ENCODE peak calls at places on chromosomes 1 and 21, in eight cellular contexts. Q, U, I, K, J, G, N and Y are unnamed samples.

GRCh38 chr1:191498318-191498717 is 659.9 kb upstream of the RGS18 start:
- DNase-seq in J (no peak), N (peak; percentile 81), Q (peak; percentile 14), U (no peak), I (peak; percentile 2), G (no peak), K (no peak), Y (no peak)

GRCh38 chr1:19936061-19936750 is 12.8 kb upstream of the PLA2G2E start:
- DNase-seq in Q (no peak), U (no peak), K (no peak), N (no peak), G (no peak), I (no peak), J (no peak), Y (no peak)

GRCh38 chr1:85467929-85468540 is 3.1 kb upstream of the DDAH1 start:
- DNase-seq in J (no peak), G (no peak), U (no peak), N (no peak), I (peak; percentile 66), Q (peak; percentile 33), K (no peak), Y (no peak)

GRCh38 chr1:162080472-162081015 is 11.1 kb downstream of the NOS1AP start:
- DNase-seq in J (no peak), K (no peak), I (no peak), N (no peak), Q (no peak), U (no peak), G (no peak), Y (no peak)

GRCh38 chr21:36564647-36565046 is 84.7 kb upstream of the CLDN14 start:
- DNase-seq in J (no peak), G (no peak), U (peak; percentile 10), I (no peak), K (no peak), N (no peak), Q (no peak), Y (no peak)

GRCh38 chr1:114215426-114215825 is 61.8 kb upstream of the SYT6 start:
- DNase-seq in K (no peak), N (no peak), J (no peak), G (no peak), I (peak; percentile 37), Q (peak; percentile 24), U (no peak), Y (no peak)

GRCh38 chr1:232844791-232845190 is 39.6 kb downstream of the MAP10 start:
- DNase-seq in U (no peak), G (no peak), I (peak; percentile 36), K (no peak), Q (peak; percentile 74), J (no peak), N (peak; percentile 30), Y (no peak)

GRCh38 chr1:54581621-54582035 is 33.6 kb downstream of the ACOT11 start:
- DNase-seq in J (no peak), U (peak; percentile 94), I (peak; percentile 96), K (no peak), G (peak; percentile 97), N (peak; percentile 94), Q (peak; percentile 61), Y (peak; percentile 43)

GRCh38 chr1:115322631-115323030 is 15.4 kb downstream of the NGF start:
- DNase-seq in U (no peak), I (peak; percentile 60), K (no peak), N (no peak), Q (peak; percentile 51), G (no peak), J (no peak), Y (no peak)
- H3K4me3 ChIP-seq in U (no peak overlapping the region), I (no peak overlapping the region), K (no peak overlapping the region), N (no peak overlapping the region), Q (no peak overlapping the region), G (no peak overlapping the region), J (no peak overlapping the region), Y (no peak overlapping the region)

DNA sequence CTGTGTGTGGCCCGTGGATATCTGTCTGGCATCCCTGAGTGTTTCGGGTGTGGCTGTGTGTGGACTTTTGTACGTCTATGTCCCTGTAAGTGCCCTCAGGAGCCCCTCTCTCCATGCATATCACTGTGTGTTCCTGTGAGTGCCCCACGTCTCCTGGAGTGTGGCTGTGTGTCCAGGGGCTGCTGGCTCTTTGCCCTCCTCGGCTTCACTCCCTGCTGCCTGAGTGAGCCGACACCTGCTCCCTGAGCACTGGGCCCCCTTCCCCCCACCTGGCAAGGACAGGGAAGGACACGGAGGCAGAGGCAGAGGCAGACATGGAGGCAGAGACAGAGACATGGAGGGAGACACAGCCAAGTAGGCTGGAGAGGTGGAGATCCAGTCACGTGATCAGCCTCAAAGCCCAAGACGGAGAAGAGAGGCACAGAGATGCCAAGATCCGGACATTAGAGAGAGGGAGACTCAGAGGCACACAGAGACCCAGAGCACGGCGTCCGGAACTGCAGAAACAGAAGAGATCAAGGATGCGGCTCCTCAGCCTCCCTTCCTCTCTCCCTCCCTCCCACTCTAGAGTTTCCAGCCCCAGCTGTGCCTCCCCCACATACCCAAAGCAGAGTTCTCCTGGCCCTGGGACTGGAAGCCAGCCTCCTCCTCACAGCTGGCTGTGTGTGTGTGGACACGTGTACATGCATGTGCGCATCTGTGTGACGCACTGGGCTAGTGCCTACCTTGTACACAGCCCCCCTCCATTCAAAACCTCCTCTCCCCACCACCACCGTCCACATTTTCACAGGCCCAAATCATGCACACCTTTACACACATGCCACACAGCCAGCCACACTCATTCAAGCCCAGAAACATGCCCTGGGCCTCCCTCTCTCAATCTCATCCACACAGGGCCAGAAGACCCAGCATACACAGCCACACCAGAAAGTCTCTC is 39.0 kb upstream of the WASF2 start:
- DNase-seq in K (no peak), G (peak; percentile 88), J (no peak), Q (peak; percentile 84), N (peak; percentile 59), I (peak; percentile 85), U (no peak), Y (no peak)
- H3K4me3 ChIP-seq in K (no peak overlapping the region), G (peak overlapping the region; percentile 43), J (peak overlapping the region; percentile 50), Q (peak overlapping the region; percentile 6), N (no peak overlapping the region), I (peak overlapping the region; percentile 4), U (no peak overlapping the region), Y (no peak overlapping the region)

GRCh38 chr1:247110627-247111258 is 6.6 kb upstream of the ZNF669 start:
- DNase-seq in N (peak; percentile 43), U (no peak), I (peak; percentile 62), K (no peak), Q (peak; percentile 28), G (no peak), J (no peak), Y (no peak)

GRCh38 chr1:247111636-247112478 is 7.7 kb upstream of the ZNF669 start:
- DNase-seq in K (no peak), Q (peak; percentile 43), N (no peak), G (peak; percentile 92), I (peak; percentile 77), J (no peak), U (peak; percentile 92), Y (no peak)

GRCh38 chr1:247112479-247112781 is 8.3 kb upstream of the ZNF669 start:
- DNase-seq in N (no peak), Q (no peak), G (no peak), I (no peak), U (no peak), K (no peak), J (no peak), Y (no peak)

GRCh38 chr1:247113094-247113497 is 8.9 kb upstream of the ZNF669 start:
- DNase-seq in K (no peak), U (no peak), G (no peak), J (no peak), N (peak; percentile 23), Q (peak; percentile 22), I (peak; percentile 38), Y (no peak)

GRCh38 chr1:247111259-247111635 is 7.1 kb upstream of the ZNF669 start:
- DNase-seq in K (no peak), G (no peak), N (no peak), Q (no peak), U (peak; percentile 86), J (no peak), I (peak; percentile 50), Y (no peak)
- H3K4me3 ChIP-seq in K (no peak overlapping the region), G (peak overlapping the region; percentile 75), N (peak overlapping the region; percentile 49), Q (peak overlapping the region; percentile 49), U (peak overlapping the region; percentile 63), J (peak overlapping the region; percentile 80), I (peak overlapping the region; percentile 78), Y (peak overlapping the region; percentile 62)

GRCh38 chr1:189693140-189693539 is 784.5 kb downstream of the BRINP3 start:
- DNase-seq in K (no peak), Q (no peak), G (no peak), U (no peak), J (peak; percentile 8), N (peak; percentile 18), I (no peak), Y (no peak)
- H3K4me3 ChIP-seq in K (no peak overlapping the region), Q (no peak overlapping the region), G (no peak overlapping the region), U (no peak overlapping the region), J (no peak overlapping the region), N (no peak overlapping the region), I (no peak overlapping the region), Y (no peak overlapping the region)

DNA sequence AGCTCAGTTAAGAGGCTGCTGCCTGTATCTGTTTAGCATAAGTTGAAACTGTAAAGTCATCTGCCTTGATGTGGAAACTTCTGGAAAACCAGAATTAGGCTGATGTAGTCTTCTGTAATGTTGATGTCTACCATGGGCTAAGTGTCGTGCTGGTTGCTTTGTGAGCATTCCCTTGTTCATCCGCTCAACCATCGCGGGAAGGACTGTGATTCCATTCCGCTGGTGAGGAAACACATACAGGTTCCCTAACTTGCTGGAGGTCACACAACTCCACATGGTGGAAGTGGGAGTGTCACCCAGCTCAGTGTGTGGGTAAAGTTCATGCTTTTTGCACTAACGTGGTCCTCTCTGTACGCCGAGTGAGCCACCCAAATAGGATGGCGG is 4.0 kb upstream of the CLDN19 start:
- DNase-seq in Q (no peak), J (no peak), G (no peak), N (no peak), K (no peak), I (peak; percentile 14), U (peak; percentile 26), Y (no peak)
- H3K4me3 ChIP-seq in Q (no peak overlapping the region), J (no peak overlapping the region), G (no peak overlapping the region), N (no peak overlapping the region), K (no peak overlapping the region), I (no peak overlapping the region), U (no peak overlapping the region), Y (no peak overlapping the region)

GRCh38 chr21:44301961-44302406 is 2.1 kb downstream of the PFKL start:
- DNase-seq in G (peak; percentile 60), K (no peak), N (peak; percentile 8), U (no peak), Q (no peak), J (no peak), I (no peak), Y (no peak)
- H3K4me3 ChIP-seq in G (no peak overlapping the region), K (peak overlapping the region; percentile 92), N (no peak overlapping the region), U (no peak overlapping the region), Q (no peak overlapping the region), J (no peak overlapping the region), I (no peak overlapping the region), Y (no peak overlapping the region)

GRCh38 chr1:78587213-78587612 is 33.0 kb upstream of the IFI44L start:
- DNase-seq in J (no peak), Q (no peak), G (no peak), N (peak; percentile 70), U (no peak), I (peak; percentile 5), K (no peak), Y (no peak)

GRCh38 chr1:78591971-78592370 is 28.3 kb upstream of the IFI44L start:
- DNase-seq in K (no peak), J (no peak), G (no peak), N (no peak), I (peak; percentile 31), Q (peak; percentile 19), U (no peak), Y (no peak)

GRCh38 chr1:78586572-78586971 is 33.7 kb upstream of the IFI44L start:
- DNase-seq in U (no peak), K (no peak), Q (peak; percentile 60), G (no peak), I (peak; percentile 67), J (no peak), N (peak; percentile 41), Y (peak; percentile 49)
- H3K4me3 ChIP-seq in U (no peak overlapping the region), K (no peak overlapping the region), Q (no peak overlapping the region), G (no peak overlapping the region), I (no peak overlapping the region), J (no peak overlapping the region), N (no peak overlapping the region), Y (no peak overlapping the region)